ENCODE peak calls at places on chromosomes 7 and 10, in nine cellular contexts. One of them, this sample, is unnamed.

GRCh38 chr7:69517985-69518731 is 80.1 kb upstream of the AUTS2 start:
- DNase-seq in prostate gland: no peak
- DNase-seq in GM23248: no peak
- DNase-seq in small intestine: no peak
- DNase-seq in heart right ventricle: no peak
- DNase-seq in lung: no peak
- DNase-seq in right lobe of liver: peak
- DNase-seq in substantia nigra: no peak
- DNase-seq in CD8-positive, alpha-beta memory T cell: no peak
- DNase-seq in this sample: peak

GRCh38 chr7:105270117-105270516 is 118.6 kb downstream of the SRPK2 start:
- DNase-seq in small intestine: no peak
- DNase-seq in prostate gland: no peak
- DNase-seq in GM23248: no peak
- DNase-seq in heart right ventricle: no peak
- DNase-seq in right lobe of liver: no peak
- DNase-seq in substantia nigra: no peak
- DNase-seq in lung: no peak
- DNase-seq in CD8-positive, alpha-beta memory T cell: no peak
- DNase-seq in this sample: no peak

GRCh38 chr7:23234569-23235296 is 11.8 kb upstream of the GPNMB start:
- DNase-seq in small intestine: peak
- DNase-seq in lung: no peak
- DNase-seq in GM23248: no peak
- DNase-seq in substantia nigra: no peak
- DNase-seq in heart right ventricle: no peak
- DNase-seq in prostate gland: no peak
- DNase-seq in right lobe of liver: no peak
- DNase-seq in CD8-positive, alpha-beta memory T cell: no peak
- DNase-seq in this sample: no peak

GRCh38 chr7:90654718-90655427 is 58.8 kb downstream of the CDK14 start:
- DNase-seq in prostate gland: no peak
- DNase-seq in right lobe of liver: no peak
- DNase-seq in substantia nigra: no peak
- DNase-seq in GM23248: no peak
- DNase-seq in lung: no peak
- DNase-seq in heart right ventricle: no peak
- DNase-seq in small intestine: no peak
- DNase-seq in CD8-positive, alpha-beta memory T cell: no peak
- DNase-seq in this sample: no peak

GRCh38 chr7:140036224-140036651 is 26.5 kb downstream of the PARP12 start:
- DNase-seq in right lobe of liver: no peak
- DNase-seq in small intestine: no peak
- DNase-seq in GM23248: no peak
- DNase-seq in CD8-positive, alpha-beta memory T cell: no peak
- DNase-seq in heart right ventricle: no peak
- DNase-seq in prostate gland: no peak
- DNase-seq in substantia nigra: no peak
- DNase-seq in lung: no peak
- DNase-seq in this sample: no peak

GRCh38 chr10:74306227-74306982 is 155.4 kb downstream of the ADK start:
- DNase-seq in right lobe of liver: no peak
- DNase-seq in heart right ventricle: no peak
- DNase-seq in CD8-positive, alpha-beta memory T cell: no peak
- DNase-seq in GM23248: no peak
- DNase-seq in substantia nigra: no peak
- DNase-seq in small intestine: no peak
- DNase-seq in lung: no peak
- DNase-seq in prostate gland: no peak
- DNase-seq in this sample: no peak

GRCh38 chr7:102291056-102291915 is 4.6 kb downstream of the SH2B2 start:
- DNase-seq in heart right ventricle: no peak
- DNase-seq in lung: no peak
- DNase-seq in GM23248: peak
- DNase-seq in CD8-positive, alpha-beta memory T cell: no peak
- DNase-seq in right lobe of liver: no peak
- DNase-seq in prostate gland: no peak
- DNase-seq in small intestine: no peak
- DNase-seq in substantia nigra: no peak
- DNase-seq in this sample: no peak

GRCh38 chr10:133336131-133337078 is at the start of gene CALY:
- DNase-seq in GM23248: peak
- DNase-seq in right lobe of liver: no peak
- DNase-seq in prostate gland: no peak
- DNase-seq in lung: no peak
- DNase-seq in substantia nigra: no peak
- DNase-seq in heart right ventricle: no peak
- DNase-seq in CD8-positive, alpha-beta memory T cell: peak
- DNase-seq in small intestine: peak
- DNase-seq in this sample: no peak

GRCh38 chr7:69839782-69840181 is 241.5 kb downstream of the AUTS2 start:
- DNase-seq in heart right ventricle: no peak
- DNase-seq in substantia nigra: no peak
- DNase-seq in lung: no peak
- DNase-seq in right lobe of liver: no peak
- DNase-seq in GM23248: no peak
- DNase-seq in prostate gland: no peak
- DNase-seq in small intestine: no peak
- DNase-seq in CD8-positive, alpha-beta memory T cell: no peak
- DNase-seq in this sample: no peak

GRCh38 chr7:139827042-139827441 is 2.0 kb upstream of the TBXAS1 start:
- DNase-seq in CD8-positive, alpha-beta memory T cell: no peak
- DNase-seq in prostate gland: no peak
- DNase-seq in right lobe of liver: no peak
- DNase-seq in heart right ventricle: no peak
- DNase-seq in substantia nigra: no peak
- DNase-seq in lung: no peak
- DNase-seq in GM23248: no peak
- DNase-seq in small intestine: no peak
- DNase-seq in this sample: no peak

GRCh38 chr7:112112822-112113255 is 93.4 kb downstream of the DOCK4 start:
- DNase-seq in right lobe of liver: no peak
- DNase-seq in GM23248: peak
- DNase-seq in small intestine: no peak
- DNase-seq in prostate gland: no peak
- DNase-seq in substantia nigra: no peak
- DNase-seq in lung: no peak
- DNase-seq in CD8-positive, alpha-beta memory T cell: no peak
- DNase-seq in heart right ventricle: no peak
- DNase-seq in this sample: no peak

GRCh38 chr7:91519241-91520200 is 255.3 kb downstream of the FZD1 start:
- DNase-seq in lung: no peak
- DNase-seq in heart right ventricle: no peak
- DNase-seq in GM23248: no peak
- DNase-seq in prostate gland: no peak
- DNase-seq in small intestine: no peak
- DNase-seq in substantia nigra: no peak
- DNase-seq in right lobe of liver: no peak
- DNase-seq in CD8-positive, alpha-beta memory T cell: no peak
- DNase-seq in this sample: no peak

GRCh38 chr10:80477813-80478212 is 23.7 kb downstream of the TSPAN14 start:
- DNase-seq in right lobe of liver: no peak
- DNase-seq in lung: no peak
- DNase-seq in heart right ventricle: no peak
- DNase-seq in CD8-positive, alpha-beta memory T cell: no peak
- DNase-seq in small intestine: no peak
- DNase-seq in GM23248: peak
- DNase-seq in prostate gland: no peak
- DNase-seq in substantia nigra: no peak
- DNase-seq in this sample: no peak

GRCh38 chr7:141785711-141786552 is 4.1 kb upstream of the TAS2R5 start:
- DNase-seq in prostate gland: no peak
- DNase-seq in heart right ventricle: no peak
- DNase-seq in small intestine: peak
- DNase-seq in CD8-positive, alpha-beta memory T cell: no peak
- DNase-seq in lung: no peak
- DNase-seq in GM23248: peak
- DNase-seq in substantia nigra: no peak
- DNase-seq in right lobe of liver: no peak
- DNase-seq in this sample: no peak

GRCh38 chr7:66840316-66840715 is 80.7 kb upstream of the TMEM248 start:
- DNase-seq in lung: no peak
- DNase-seq in substantia nigra: no peak
- DNase-seq in small intestine: no peak
- DNase-seq in GM23248: no peak
- DNase-seq in CD8-positive, alpha-beta memory T cell: no peak
- DNase-seq in right lobe of liver: no peak
- DNase-seq in prostate gland: no peak
- DNase-seq in heart right ventricle: no peak
- DNase-seq in this sample: no peak
- H3K27ac ChIP-seq in lung: no peak
- H3K27ac ChIP-seq in substantia nigra: no peak
- H3K27ac ChIP-seq in small intestine: no peak
- H3K27ac ChIP-seq in GM23248: no peak
- H3K27ac ChIP-seq in CD8-positive, alpha-beta memory T cell: no peak
- H3K27ac ChIP-seq in right lobe of liver: no peak
- H3K27ac ChIP-seq in prostate gland: no peak
- H3K27ac ChIP-seq in heart right ventricle: no peak
- H3K27ac ChIP-seq in this sample: no peak

DNA sequence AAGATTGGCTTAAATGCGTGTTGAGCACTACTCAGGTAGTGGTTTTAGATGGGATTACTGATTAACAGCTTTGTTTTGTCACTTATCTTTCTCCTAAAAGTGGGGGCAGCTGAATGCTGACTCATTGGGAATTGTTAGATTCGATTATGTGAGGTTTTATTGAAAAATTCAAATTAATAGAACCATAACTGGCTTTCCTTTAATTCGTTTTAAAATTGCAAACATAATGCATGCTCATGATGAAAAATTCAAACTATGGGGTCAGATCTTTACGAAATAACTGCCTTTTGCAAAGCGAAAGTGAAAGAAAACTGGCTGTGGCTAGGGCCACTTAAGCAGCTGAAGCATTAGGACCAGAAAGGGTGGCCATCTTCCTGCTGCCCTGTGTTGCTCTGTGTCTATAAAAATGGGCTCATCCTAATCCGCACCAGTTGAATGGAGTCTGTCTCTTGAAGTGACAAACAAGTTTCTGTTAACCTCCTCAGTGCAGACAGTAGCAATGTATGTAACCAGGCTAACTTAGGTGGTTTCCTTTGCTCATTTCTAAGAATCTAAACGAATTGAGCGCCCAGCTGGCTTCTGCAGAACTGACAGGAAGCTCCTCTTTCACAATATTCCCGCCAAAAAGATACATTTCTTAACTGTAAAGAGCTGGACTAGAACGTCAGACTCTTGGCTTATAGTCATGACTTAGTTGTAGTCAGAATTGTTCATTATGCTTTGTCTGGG is 27.8 kb downstream of the DENND10 start:
- DNase-seq in CD8-positive, alpha-beta memory T cell: peak
- DNase-seq in prostate gland: no peak
- DNase-seq in small intestine: peak
- DNase-seq in GM23248: peak
- DNase-seq in heart right ventricle: no peak
- DNase-seq in right lobe of liver: no peak
- DNase-seq in substantia nigra: no peak
- DNase-seq in lung: peak
- DNase-seq in this sample: no peak
- H3K27ac ChIP-seq in CD8-positive, alpha-beta memory T cell: peak
- H3K27ac ChIP-seq in prostate gland: peak
- H3K27ac ChIP-seq in small intestine: peak
- H3K27ac ChIP-seq in GM23248: peak
- H3K27ac ChIP-seq in heart right ventricle: peak
- H3K27ac ChIP-seq in right lobe of liver: peak
- H3K27ac ChIP-seq in substantia nigra: peak
- H3K27ac ChIP-seq in lung: peak
- H3K27ac ChIP-seq in this sample: peak

DNA sequence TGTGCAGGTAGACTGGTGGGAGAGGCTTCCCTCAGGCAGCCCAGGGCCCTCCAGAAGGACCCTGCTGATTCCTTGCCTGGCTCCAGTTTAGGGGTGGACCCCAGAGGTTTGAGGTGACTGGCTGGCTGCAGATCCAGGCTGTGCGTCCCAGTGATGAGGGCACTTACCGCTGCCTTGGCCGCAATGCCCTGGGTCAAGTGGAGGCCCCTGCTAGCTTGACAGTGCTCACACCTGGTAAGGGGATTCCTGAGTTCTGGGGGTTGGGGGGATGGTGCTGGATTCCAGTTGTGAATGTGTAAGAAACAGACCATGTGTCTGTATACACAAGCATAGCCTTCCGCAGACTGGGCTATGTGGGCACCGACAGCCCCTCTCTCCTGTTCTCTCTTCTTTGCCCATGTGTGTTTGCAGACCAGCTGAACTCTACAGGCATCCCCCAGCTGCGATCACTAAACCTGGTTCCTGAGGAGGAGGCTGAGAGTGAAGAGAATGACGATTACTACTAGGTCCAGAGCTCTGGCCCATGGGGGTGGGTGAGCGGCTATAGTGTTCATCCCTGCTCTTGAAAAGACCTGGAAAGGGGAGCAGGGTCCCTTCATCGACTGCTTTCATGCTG is 2.7 kb downstream of the KAZALD1 start:
- DNase-seq in prostate gland: no peak
- DNase-seq in small intestine: no peak
- DNase-seq in substantia nigra: no peak
- DNase-seq in heart right ventricle: no peak
- DNase-seq in lung: no peak
- DNase-seq in right lobe of liver: no peak
- DNase-seq in GM23248: no peak
- DNase-seq in CD8-positive, alpha-beta memory T cell: no peak
- DNase-seq in this sample: no peak
- H3K27ac ChIP-seq in prostate gland: no peak
- H3K27ac ChIP-seq in small intestine: no peak
- H3K27ac ChIP-seq in substantia nigra: no peak
- H3K27ac ChIP-seq in heart right ventricle: no peak
- H3K27ac ChIP-seq in lung: no peak
- H3K27ac ChIP-seq in right lobe of liver: no peak
- H3K27ac ChIP-seq in GM23248: peak
- H3K27ac ChIP-seq in CD8-positive, alpha-beta memory T cell: peak
- H3K27ac ChIP-seq in this sample: peak

GRCh38 chr10:34083567-34083966 is 731.5 kb downstream of the PARD3 start:
- DNase-seq in prostate gland: no peak
- DNase-seq in GM23248: no peak
- DNase-seq in substantia nigra: no peak
- DNase-seq in heart right ventricle: no peak
- DNase-seq in right lobe of liver: no peak
- DNase-seq in lung: no peak
- DNase-seq in CD8-positive, alpha-beta memory T cell: no peak
- DNase-seq in small intestine: no peak
- DNase-seq in this sample: no peak

GRCh38 chr10:34081948-34082347 is 733.1 kb downstream of the PARD3 start:
- DNase-seq in heart right ventricle: no peak
- DNase-seq in substantia nigra: no peak
- DNase-seq in prostate gland: no peak
- DNase-seq in GM23248: no peak
- DNase-seq in right lobe of liver: no peak
- DNase-seq in CD8-positive, alpha-beta memory T cell: no peak
- DNase-seq in lung: no peak
- DNase-seq in small intestine: no peak
- DNase-seq in this sample: no peak

GRCh38 chr10:34079702-34080484 is 735.2 kb downstream of the PARD3 start:
- DNase-seq in CD8-positive, alpha-beta memory T cell: no peak
- DNase-seq in right lobe of liver: no peak
- DNase-seq in heart right ventricle: no peak
- DNase-seq in GM23248: no peak
- DNase-seq in lung: peak
- DNase-seq in prostate gland: no peak
- DNase-seq in substantia nigra: no peak
- DNase-seq in small intestine: no peak
- DNase-seq in this sample: no peak

GRCh38 chr10:34080485-34081346 is 734.4 kb downstream of the PARD3 start:
- DNase-seq in GM23248: no peak
- DNase-seq in substantia nigra: no peak
- DNase-seq in prostate gland: no peak
- DNase-seq in right lobe of liver: no peak
- DNase-seq in heart right ventricle: peak
- DNase-seq in small intestine: no peak
- DNase-seq in lung: peak
- DNase-seq in CD8-positive, alpha-beta memory T cell: no peak
- DNase-seq in this sample: no peak

GRCh38 chr10:34081347-34081743 is 733.8 kb downstream of the PARD3 start:
- DNase-seq in substantia nigra: no peak
- DNase-seq in prostate gland: no peak
- DNase-seq in right lobe of liver: no peak
- DNase-seq in GM23248: no peak
- DNase-seq in small intestine: no peak
- DNase-seq in lung: peak
- DNase-seq in heart right ventricle: no peak
- DNase-seq in CD8-positive, alpha-beta memory T cell: no peak
- DNase-seq in this sample: no peak
- H3K27ac ChIP-seq in substantia nigra: no peak
- H3K27ac ChIP-seq in prostate gland: no peak
- H3K27ac ChIP-seq in right lobe of liver: no peak
- H3K27ac ChIP-seq in GM23248: no peak
- H3K27ac ChIP-seq in small intestine: no peak
- H3K27ac ChIP-seq in lung: peak
- H3K27ac ChIP-seq in heart right ventricle: no peak
- H3K27ac ChIP-seq in CD8-positive, alpha-beta memory T cell: no peak
- H3K27ac ChIP-seq in this sample: no peak